ENCODE peak calls at places on chromosomes 13 and 19, in six cellular contexts. V is tibial artery, M is astrocyte, D is pancreas, G is glutamatergic neuron, P is cardiac fibroblast. H is an unnamed sample.

GRCh38 chr19:15469513-15470297 is 5.4 kb upstream of the RASAL3 start:
- DNase-seq in V (no peak), M (no peak), D (no peak), G (no peak), P (peak), H (no peak)

GRCh38 chr13:30371649-30372265 is 50.5 kb upstream of the UBE2L5 start:
- DNase-seq in V (no peak), M (peak), D (peak), G (no peak), P (peak), H (peak)

GRCh38 chr19:35224681-35225604 is 3.6 kb downstream of the FAM187B start:
- DNase-seq in V (no peak), M (no peak), D (no peak), G (no peak), P (no peak), H (no peak)

GRCh38 chr13:28159057-28159456 is 20.7 kb downstream of the PAN3 start:
- DNase-seq in V (no peak), M (no peak), D (no peak), G (no peak), P (no peak), H (no peak)

GRCh38 chr19:38786572-38787265 is 2.3 kb upstream of the LGALS7B start:
- DNase-seq in V (no peak), M (no peak), D (no peak), G (no peak), P (no peak), H (no peak)

GRCh38 chr19:4803736-4804695 is 12.5 kb downstream of the FEM1A start:
- DNase-seq in V (no peak), M (peak), D (no peak), G (peak), P (no peak), H (no peak)

GRCh38 chr13:55661505-55661904 is 1479.2 kb upstream of the PRR20A start:
- DNase-seq in V (no peak), M (no peak), D (no peak), G (no peak), P (no peak), H (no peak)

GRCh38 chr19:11238041-11238440 is 1.4 kb upstream of the ANGPTL8 start:
- DNase-seq in V (no peak), M (no peak), D (no peak), G (no peak), P (no peak), H (no peak)

GRCh38 chr13:81683526-81683925 is 1342.6 kb upstream of the SPRY2 start:
- DNase-seq in V (no peak), M (no peak), D (no peak), G (no peak), P (no peak), H (peak)